ENCODE peak calls at places on chromosomes 11 and 22, in eight cellular contexts. One of them, this sample, is unnamed.

GRCh38 chr11:109604506-109604905 is 182.5 kb downstream of the C11orf87 start:
- DNase-seq in heart left ventricle: no peak
- DNase-seq in lower lobe of right lung: no peak
- DNase-seq in CD8-positive, alpha-beta T cell: no peak
- DNase-seq in IMR-90: no peak
- DNase-seq in mammary epithelial cell: peak
- DNase-seq in glutamatergic neuron: no peak
- DNase-seq in pancreas: no peak
- DNase-seq in this sample: no peak

GRCh38 chr11:17590463-17590862 is 43.4 kb downstream of the OTOG start:
- DNase-seq in heart left ventricle: no peak
- DNase-seq in lower lobe of right lung: no peak
- DNase-seq in CD8-positive, alpha-beta T cell: no peak
- DNase-seq in IMR-90: no peak
- DNase-seq in mammary epithelial cell: no peak
- DNase-seq in glutamatergic neuron: no peak
- DNase-seq in pancreas: no peak
- DNase-seq in this sample: no peak

GRCh38 chr11:11849127-11849746 is 7.5 kb downstream of the USP47 start:
- DNase-seq in heart left ventricle: peak
- DNase-seq in lower lobe of right lung: peak
- DNase-seq in CD8-positive, alpha-beta T cell: peak
- DNase-seq in IMR-90: peak
- DNase-seq in mammary epithelial cell: peak
- DNase-seq in glutamatergic neuron: peak
- DNase-seq in pancreas: peak
- DNase-seq in this sample: peak

GRCh38 chr22:38338772-38339379 is 21.6 kb upstream of the CSNK1E start:
- DNase-seq in heart left ventricle: no peak
- DNase-seq in lower lobe of right lung: peak
- DNase-seq in CD8-positive, alpha-beta T cell: no peak
- DNase-seq in IMR-90: no peak
- DNase-seq in mammary epithelial cell: no peak
- DNase-seq in glutamatergic neuron: peak
- DNase-seq in pancreas: no peak
- DNase-seq in this sample: no peak

GRCh38 chr11:78127408-78127807 is 12.0 kb downstream of the ALG8 start:
- DNase-seq in heart left ventricle: no peak
- DNase-seq in lower lobe of right lung: no peak
- DNase-seq in CD8-positive, alpha-beta T cell: no peak
- DNase-seq in IMR-90: no peak
- DNase-seq in mammary epithelial cell: no peak
- DNase-seq in glutamatergic neuron: no peak
- DNase-seq in pancreas: no peak
- DNase-seq in this sample: no peak

GRCh38 chr11:92026664-92027063 is 198.0 kb upstream of the FAT3 start:
- DNase-seq in heart left ventricle: no peak
- DNase-seq in lower lobe of right lung: no peak
- DNase-seq in CD8-positive, alpha-beta T cell: no peak
- DNase-seq in IMR-90: no peak
- DNase-seq in mammary epithelial cell: no peak
- DNase-seq in glutamatergic neuron: no peak
- DNase-seq in pancreas: no peak
- DNase-seq in this sample: no peak

GRCh38 chr11:123428221-123428631 is 1.8 kb upstream of the GRAMD1B start:
- DNase-seq in heart left ventricle: no peak
- DNase-seq in lower lobe of right lung: no peak
- DNase-seq in CD8-positive, alpha-beta T cell: no peak
- DNase-seq in IMR-90: no peak
- DNase-seq in mammary epithelial cell: no peak
- DNase-seq in glutamatergic neuron: no peak
- DNase-seq in pancreas: no peak
- DNase-seq in this sample: no peak

GRCh38 chr22:47195676-47196492 is 433.4 kb downstream of the TBC1D22A start:
- DNase-seq in heart left ventricle: no peak
- DNase-seq in lower lobe of right lung: peak
- DNase-seq in CD8-positive, alpha-beta T cell: no peak
- DNase-seq in IMR-90: no peak
- DNase-seq in mammary epithelial cell: no peak
- DNase-seq in glutamatergic neuron: no peak
- DNase-seq in pancreas: no peak
- DNase-seq in this sample: no peak

GRCh38 chr11:2789791-2790580 is 90.2 kb upstream of the KCNQ1OT1 start:
- DNase-seq in heart left ventricle: peak
- DNase-seq in lower lobe of right lung: peak
- DNase-seq in CD8-positive, alpha-beta T cell: no peak
- DNase-seq in IMR-90: no peak
- DNase-seq in mammary epithelial cell: no peak
- DNase-seq in glutamatergic neuron: peak
- DNase-seq in pancreas: peak
- DNase-seq in this sample: no peak

GRCh38 chr11:19276859-19277808 is 36.4 kb upstream of the E2F8 start:
- DNase-seq in heart left ventricle: no peak
- DNase-seq in lower lobe of right lung: no peak
- DNase-seq in CD8-positive, alpha-beta T cell: no peak
- DNase-seq in IMR-90: no peak
- DNase-seq in mammary epithelial cell: peak
- DNase-seq in glutamatergic neuron: no peak
- DNase-seq in pancreas: no peak
- DNase-seq in this sample: no peak

GRCh38 chr11:303359-303758 is 4.0 kb upstream of the IFITM5 start:
- DNase-seq in heart left ventricle: no peak
- DNase-seq in lower lobe of right lung: no peak
- DNase-seq in CD8-positive, alpha-beta T cell: no peak
- DNase-seq in IMR-90: no peak
- DNase-seq in mammary epithelial cell: no peak
- DNase-seq in glutamatergic neuron: no peak
- DNase-seq in pancreas: no peak
- DNase-seq in this sample: no peak

GRCh38 chr11:19734171-19734570 is 21.5 kb downstream of the NAV2 start:
- DNase-seq in heart left ventricle: no peak
- DNase-seq in lower lobe of right lung: no peak
- DNase-seq in CD8-positive, alpha-beta T cell: no peak
- DNase-seq in IMR-90: peak
- DNase-seq in mammary epithelial cell: no peak
- DNase-seq in glutamatergic neuron: no peak
- DNase-seq in pancreas: no peak
- DNase-seq in this sample: no peak

GRCh38 chr11:10490398-10491232 is 35.6 kb downstream of the AMPD3 start:
- DNase-seq in heart left ventricle: peak
- DNase-seq in lower lobe of right lung: peak
- DNase-seq in CD8-positive, alpha-beta T cell: no peak
- DNase-seq in IMR-90: peak
- DNase-seq in mammary epithelial cell: peak
- DNase-seq in glutamatergic neuron: no peak
- DNase-seq in pancreas: peak
- DNase-seq in this sample: no peak

GRCh38 chr22:44623771-44624510 is 78.1 kb upstream of the PRR5 start:
- DNase-seq in heart left ventricle: no peak
- DNase-seq in lower lobe of right lung: peak
- DNase-seq in CD8-positive, alpha-beta T cell: no peak
- DNase-seq in IMR-90: peak
- DNase-seq in mammary epithelial cell: no peak
- DNase-seq in glutamatergic neuron: peak
- DNase-seq in pancreas: no peak
- DNase-seq in this sample: peak
- TF ChIP-seq CTCF in heart left ventricle: peak
- TF ChIP-seq CTCF in lower lobe of right lung: no peak
- TF ChIP-seq CTCF in CD8-positive, alpha-beta T cell: no peak
- TF ChIP-seq CTCF in IMR-90: peak
- TF ChIP-seq CTCF in mammary epithelial cell: peak
- TF ChIP-seq CTCF in glutamatergic neuron: peak
- TF ChIP-seq CTCF in pancreas: no peak
- TF ChIP-seq CTCF in this sample: peak

DNA sequence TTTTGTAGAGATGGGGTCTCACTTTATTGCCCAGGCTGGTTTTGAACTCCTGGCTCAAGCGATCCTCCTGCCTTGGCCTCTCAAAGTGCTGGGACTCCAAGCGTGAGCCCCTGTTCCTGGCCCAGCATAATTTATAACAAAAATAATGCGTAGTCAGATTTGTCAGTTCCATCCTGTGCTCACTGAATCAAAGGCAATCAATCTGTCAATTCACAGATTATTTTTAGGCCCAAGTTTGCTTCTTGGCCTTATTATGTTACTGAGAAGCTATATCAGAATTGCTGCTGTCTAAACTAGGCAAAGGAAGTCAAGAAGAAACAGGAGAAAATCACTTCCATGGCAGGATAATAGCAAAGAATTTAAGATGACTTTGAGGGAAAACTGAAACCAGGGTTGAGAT is 8.7 kb downstream of the DLAT start:
- DNase-seq in heart left ventricle: no peak
- DNase-seq in lower lobe of right lung: no peak
- DNase-seq in CD8-positive, alpha-beta T cell: no peak
- DNase-seq in IMR-90: no peak
- DNase-seq in mammary epithelial cell: no peak
- DNase-seq in glutamatergic neuron: no peak
- DNase-seq in pancreas: no peak
- DNase-seq in this sample: no peak
- TF ChIP-seq CTCF in heart left ventricle: no peak
- TF ChIP-seq CTCF in lower lobe of right lung: no peak
- TF ChIP-seq CTCF in CD8-positive, alpha-beta T cell: no peak
- TF ChIP-seq CTCF in IMR-90: no peak
- TF ChIP-seq CTCF in mammary epithelial cell: no peak
- TF ChIP-seq CTCF in glutamatergic neuron: no peak
- TF ChIP-seq CTCF in pancreas: no peak
- TF ChIP-seq CTCF in this sample: no peak

GRCh38 chr11:117772360-117772759 is 24.7 kb downstream of the DSCAML1 start:
- DNase-seq in heart left ventricle: no peak
- DNase-seq in lower lobe of right lung: no peak
- DNase-seq in CD8-positive, alpha-beta T cell: no peak
- DNase-seq in IMR-90: no peak
- DNase-seq in mammary epithelial cell: no peak
- DNase-seq in glutamatergic neuron: no peak
- DNase-seq in pancreas: no peak
- DNase-seq in this sample: no peak
- TF ChIP-seq CTCF in heart left ventricle: no peak
- TF ChIP-seq CTCF in lower lobe of right lung: no peak
- TF ChIP-seq CTCF in CD8-positive, alpha-beta T cell: no peak
- TF ChIP-seq CTCF in IMR-90: no peak
- TF ChIP-seq CTCF in mammary epithelial cell: no peak
- TF ChIP-seq CTCF in glutamatergic neuron: no peak
- TF ChIP-seq CTCF in pancreas: no peak
- TF ChIP-seq CTCF in this sample: no peak

GRCh38 chr22:32518848-32519247 is 44.2 kb downstream of the FBXO7 start:
- DNase-seq in heart left ventricle: no peak
- DNase-seq in lower lobe of right lung: no peak
- DNase-seq in CD8-positive, alpha-beta T cell: no peak
- DNase-seq in IMR-90: no peak
- DNase-seq in mammary epithelial cell: no peak
- DNase-seq in glutamatergic neuron: no peak
- DNase-seq in pancreas: no peak
- DNase-seq in this sample: no peak
- TF ChIP-seq CTCF in heart left ventricle: no peak
- TF ChIP-seq CTCF in lower lobe of right lung: no peak
- TF ChIP-seq CTCF in CD8-positive, alpha-beta T cell: no peak
- TF ChIP-seq CTCF in IMR-90: no peak
- TF ChIP-seq CTCF in mammary epithelial cell: peak
- TF ChIP-seq CTCF in glutamatergic neuron: no peak
- TF ChIP-seq CTCF in pancreas: no peak
- TF ChIP-seq CTCF in this sample: peak

GRCh38 chr11:114156131-114156581 is 96.6 kb downstream of the ZBTB16 start:
- DNase-seq in heart left ventricle: no peak
- DNase-seq in lower lobe of right lung: no peak
- DNase-seq in CD8-positive, alpha-beta T cell: no peak
- DNase-seq in IMR-90: no peak
- DNase-seq in mammary epithelial cell: no peak
- DNase-seq in glutamatergic neuron: no peak
- DNase-seq in pancreas: no peak
- DNase-seq in this sample: no peak

GRCh38 chr11:114154271-114155047 is 94.9 kb downstream of the ZBTB16 start:
- DNase-seq in heart left ventricle: no peak
- DNase-seq in lower lobe of right lung: no peak
- DNase-seq in CD8-positive, alpha-beta T cell: no peak
- DNase-seq in IMR-90: no peak
- DNase-seq in mammary epithelial cell: peak
- DNase-seq in glutamatergic neuron: no peak
- DNase-seq in pancreas: no peak
- DNase-seq in this sample: no peak

GRCh38 chr11:114156766-114157165 is 97.3 kb downstream of the ZBTB16 start:
- DNase-seq in heart left ventricle: no peak
- DNase-seq in lower lobe of right lung: no peak
- DNase-seq in CD8-positive, alpha-beta T cell: no peak
- DNase-seq in IMR-90: no peak
- DNase-seq in mammary epithelial cell: no peak
- DNase-seq in glutamatergic neuron: no peak
- DNase-seq in pancreas: no peak
- DNase-seq in this sample: no peak

GRCh38 chr11:114153224-114153623 is 93.7 kb downstream of the ZBTB16 start:
- DNase-seq in heart left ventricle: no peak
- DNase-seq in lower lobe of right lung: no peak
- DNase-seq in CD8-positive, alpha-beta T cell: no peak
- DNase-seq in IMR-90: no peak
- DNase-seq in mammary epithelial cell: no peak
- DNase-seq in glutamatergic neuron: no peak
- DNase-seq in pancreas: no peak
- DNase-seq in this sample: no peak

DNA sequence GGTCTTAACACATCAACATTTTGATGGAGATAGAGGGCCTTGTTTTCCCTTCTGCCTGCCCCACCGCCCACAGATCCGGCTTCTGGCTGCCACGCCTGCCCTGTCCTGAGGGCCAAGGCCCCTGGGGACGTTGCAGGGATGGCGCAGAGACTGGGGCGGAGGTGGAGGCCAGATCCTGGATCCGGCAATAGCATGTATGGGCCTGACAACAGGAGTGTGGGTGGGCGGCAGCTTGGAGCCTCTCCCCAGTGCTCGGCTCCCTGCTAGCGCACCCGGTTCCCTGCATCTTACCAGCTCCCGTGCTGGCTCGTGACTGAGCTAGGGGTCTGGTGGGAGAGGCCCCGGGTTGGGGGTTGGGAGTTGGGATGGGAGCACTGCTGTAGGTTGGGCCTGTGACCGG is 95.6 kb downstream of the ZBTB16 start:
- DNase-seq in heart left ventricle: no peak
- DNase-seq in lower lobe of right lung: no peak
- DNase-seq in CD8-positive, alpha-beta T cell: no peak
- DNase-seq in IMR-90: no peak
- DNase-seq in mammary epithelial cell: no peak
- DNase-seq in glutamatergic neuron: no peak
- DNase-seq in pancreas: no peak
- DNase-seq in this sample: no peak
- TF ChIP-seq CTCF in heart left ventricle: no peak
- TF ChIP-seq CTCF in lower lobe of right lung: no peak
- TF ChIP-seq CTCF in CD8-positive, alpha-beta T cell: no peak
- TF ChIP-seq CTCF in IMR-90: no peak
- TF ChIP-seq CTCF in mammary epithelial cell: no peak
- TF ChIP-seq CTCF in glutamatergic neuron: no peak
- TF ChIP-seq CTCF in pancreas: no peak
- TF ChIP-seq CTCF in this sample: no peak

GRCh38 chr22:27219036-27219435 is 561.6 kb downstream of the MIAT start:
- DNase-seq in heart left ventricle: no peak
- DNase-seq in lower lobe of right lung: no peak
- DNase-seq in CD8-positive, alpha-beta T cell: no peak
- DNase-seq in IMR-90: no peak
- DNase-seq in mammary epithelial cell: no peak
- DNase-seq in glutamatergic neuron: no peak
- DNase-seq in pancreas: no peak
- DNase-seq in this sample: no peak
- TF ChIP-seq CTCF in heart left ventricle: no peak
- TF ChIP-seq CTCF in lower lobe of right lung: no peak
- TF ChIP-seq CTCF in CD8-positive, alpha-beta T cell: no peak
- TF ChIP-seq CTCF in IMR-90: no peak
- TF ChIP-seq CTCF in mammary epithelial cell: no peak
- TF ChIP-seq CTCF in glutamatergic neuron: no peak
- TF ChIP-seq CTCF in pancreas: no peak
- TF ChIP-seq CTCF in this sample: no peak